ENCODE peak calls at places on chromosomes 3 and 15, in nine cellular contexts. M, S, X, F, P, R, U, I and G are unnamed samples. For H3K27me3, the result is how much of the 10 kb centered on the place peaks cover.

GRCh38 chr3:30702521-30703404 is 96.4 kb downstream of the TGFBR2 start:
- DNase-seq in M (no peak), S (no peak), X (no peak), F (no peak), P (no peak), R (no peak), U (no peak), I (no peak), G (no peak)

GRCh38 chr3:169227911-169228310 is 435.6 kb downstream of the MECOM start:
- DNase-seq in M (no peak), S (peak), X (no peak), F (no peak), P (no peak), R (no peak), U (no peak), I (no peak), G (no peak)

GRCh38 chr15:36234743-36235142 is 344.7 kb upstream of the CDIN1 start:
- DNase-seq in M (no peak), S (no peak), X (no peak), F (no peak), P (no peak), R (no peak), U (no peak), I (no peak), G (no peak)

GRCh38 chr3:83821526-83821925 is 1137.3 kb upstream of the CADM2 start:
- DNase-seq in M (no peak), S (no peak), X (no peak), F (no peak), P (no peak), R (no peak), U (no peak), I (no peak), G (no peak)

GRCh38 chr3:25442486-25442885 is 14.4 kb downstream of the RARB start:
- DNase-seq in M (no peak), S (no peak), X (no peak), F (no peak), P (no peak), R (no peak), U (no peak), I (no peak), G (no peak)

GRCh38 chr3:124812291-124813265 is 74.6 kb downstream of the ITGB5 start:
- DNase-seq in M (peak), S (no peak), X (peak), F (peak), P (peak), R (peak), U (no peak), I (no peak), G (no peak)

GRCh38 chr3:105805402-105805801 is 63.4 kb downstream of the CBLB start:
- DNase-seq in M (no peak), S (no peak), X (no peak), F (no peak), P (no peak), R (no peak), U (no peak), I (no peak), G (no peak)

GRCh38 chr3:112365035-112365434 is 32.1 kb downstream of the CD200 start:
- DNase-seq in M (no peak), S (no peak), X (no peak), F (no peak), P (no peak), R (no peak), U (no peak), I (no peak), G (no peak)

GRCh38 chr15:39966521-39966920 is 32.6 kb downstream of the EIF2AK4 start:
- DNase-seq in M (no peak), S (no peak), X (no peak), F (no peak), P (no peak), R (no peak), U (no peak), I (no peak), G (no peak)

GRCh38 chr3:187210555-187211327 is 13.5 kb downstream of the RTP1 start:
- DNase-seq in M (no peak), S (peak), X (no peak), F (no peak), P (no peak), R (no peak), U (no peak), I (no peak), G (no peak)

GRCh38 chr15:70029297-70029701 is 68.4 kb downstream of the TLE3 start:
- DNase-seq in M (no peak), S (no peak), X (no peak), F (no peak), P (no peak), R (no peak), U (peak), I (no peak), G (no peak)

GRCh38 chr3:29804044-29804443 is 523.2 kb downstream of the RBMS3 start:
- DNase-seq in M (no peak), S (no peak), X (no peak), F (no peak), P (no peak), R (no peak), U (no peak), I (no peak), G (no peak)

GRCh38 chr3:172808969-172809546 is 58.5 kb downstream of the ECT2 start:
- DNase-seq in M (no peak), S (peak), X (peak), F (no peak), P (no peak), R (no peak), U (no peak), I (no peak), G (no peak)

GRCh38 chr15:80615783-80616391 is 79.2 kb upstream of the ABHD17C start:
- DNase-seq in M (peak), S (no peak), X (peak), F (no peak), P (no peak), R (no peak), U (peak), I (no peak), G (no peak)

GRCh38 chr3:16374047-16375019 is 109.3 kb downstream of the OXNAD1 start:
- DNase-seq in M (no peak), S (no peak), X (no peak), F (no peak), P (no peak), R (no peak), U (no peak), I (no peak), G (no peak)

GRCh38 chr3:134309987-134310700 is 59.5 kb upstream of the RYK start:
- DNase-seq in M (no peak), S (no peak), X (no peak), F (no peak), P (no peak), R (no peak), U (no peak), I (no peak), G (no peak)

GRCh38 chr15:45704329-45705249 is 69.8 kb downstream of the SQOR start:
- DNase-seq in M (no peak), S (peak), X (no peak), F (peak), P (no peak), R (no peak), U (peak), I (peak), G (no peak)

GRCh38 chr3:47265725-47266480 is 16.7 kb downstream of the KIF9 start:
- DNase-seq in M (no peak), S (no peak), X (no peak), F (no peak), P (no peak), R (no peak), U (no peak), I (no peak), G (no peak)
- TF ChIP-seq CTCF in M (no peak), S (no peak), X (no peak), F (no peak), P (no peak), R (no peak), U (no peak), I (no peak), G (no peak)

DNA sequence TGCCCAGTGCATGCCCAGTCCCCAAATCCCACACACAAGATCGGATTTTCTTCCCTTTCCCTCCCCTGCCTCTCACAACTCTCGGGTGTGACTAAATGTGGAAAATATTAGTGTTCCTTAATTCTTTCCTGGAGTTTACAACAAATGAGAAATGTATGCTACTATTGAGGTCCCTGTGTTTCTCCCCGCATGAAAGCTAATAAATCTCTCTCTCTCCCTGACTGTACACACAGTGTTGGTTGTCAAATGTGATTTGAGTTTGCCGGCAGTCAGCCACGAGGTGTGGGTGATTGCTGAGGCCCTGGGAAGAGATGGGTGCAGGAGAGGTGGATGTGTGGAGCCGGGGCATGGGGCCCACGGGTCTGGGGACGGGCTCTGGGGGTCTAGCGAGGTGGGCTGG is 161.4 kb upstream of the IQSEC1 start:
- DNase-seq in M (no peak), S (no peak), X (no peak), F (no peak), P (no peak), R (no peak), U (no peak), I (no peak), G (no peak)
- H3K27ac ChIP-seq in M (no peak), S (no peak), X (no peak), F (no peak), P (no peak), R (no peak), U (no peak), I (no peak), G (no peak)

GRCh38 chr3:4698125-4698821 is 205.1 kb downstream of the ITPR1 start:
- DNase-seq in M (no peak), S (no peak), X (no peak), F (no peak), P (no peak), R (no peak), U (no peak), I (no peak), G (no peak)
- H3K27me3 ChIP-seq in M (under half), S (under half), X (under half), F (under half), P (under half), R (under half), U (under half), I (under half), G (under half)

DNA sequence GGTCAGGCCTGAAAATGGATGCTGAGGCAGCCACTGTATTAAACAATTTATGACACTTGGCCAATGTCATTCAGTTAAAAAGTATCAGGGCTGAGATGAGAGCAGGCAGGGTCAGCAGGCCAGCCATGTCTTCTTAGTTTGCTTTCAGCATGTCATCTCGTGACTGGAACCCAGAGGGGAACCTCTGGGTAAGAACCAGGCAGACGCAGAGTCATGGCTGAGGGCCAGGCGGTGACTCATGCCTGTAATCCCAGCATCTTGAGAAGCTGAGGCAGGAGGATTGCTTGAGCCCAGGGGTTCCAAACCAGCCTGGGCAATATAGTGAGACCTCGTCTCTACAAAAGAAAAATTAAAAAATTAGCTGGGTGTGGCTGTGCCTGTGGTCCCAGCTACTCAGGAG is 11.8 kb downstream of the BCL2L10 start:
- DNase-seq in M (peak), S (no peak), X (peak), F (peak), P (peak), R (peak), U (peak), I (no peak), G (no peak)
- TF ChIP-seq CTCF in M (no peak), S (no peak), X (no peak), F (no peak), P (no peak), R (no peak), U (no peak), I (no peak), G (no peak)

GRCh38 chr3:104628185-104628789 is 738.4 kb upstream of the ALCAM start:
- DNase-seq in M (no peak), S (peak), X (peak), F (no peak), P (no peak), R (no peak), U (no peak), I (no peak), G (no peak)
- H3K27ac ChIP-seq in M (no peak), S (no peak), X (no peak), F (no peak), P (no peak), R (no peak), U (no peak), I (no peak), G (no peak)

DNA sequence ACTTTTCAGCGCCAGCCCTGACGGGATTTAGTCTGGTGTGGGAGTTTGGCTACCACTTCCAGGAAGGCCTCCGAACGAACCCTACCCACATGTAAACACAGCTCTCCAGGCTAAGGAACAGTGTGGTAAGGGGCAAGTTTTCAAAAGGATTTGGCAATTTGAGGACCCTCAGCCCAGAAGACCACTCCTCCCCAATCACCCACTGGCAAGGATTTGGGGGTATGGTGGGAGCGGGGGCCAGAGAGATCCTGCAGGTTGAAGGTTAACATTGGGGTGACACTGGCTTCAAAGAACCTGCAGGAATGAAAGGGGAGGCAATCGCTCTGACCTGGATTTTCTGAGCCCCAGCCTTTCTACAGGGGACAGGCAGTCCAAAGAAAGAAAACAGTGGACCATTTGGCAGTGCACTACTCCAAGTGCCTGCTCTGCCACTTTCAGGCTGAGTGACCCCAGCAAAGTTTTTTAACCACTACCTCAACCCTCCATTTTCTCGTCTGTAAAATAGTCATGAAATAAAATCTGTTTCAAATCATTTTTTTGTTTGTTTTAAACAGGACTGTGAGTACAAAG is 34.5 kb downstream of the ZIC4 start:
- DNase-seq in M (no peak), S (no peak), X (no peak), F (no peak), P (no peak), R (no peak), U (no peak), I (no peak), G (no peak)
- H3K27me3 ChIP-seq in M (under half), S (half or more), X (half or more), F (under half), P (half or more), R (half or more), U (half or more), I (half or more), G (half or more)

DNA sequence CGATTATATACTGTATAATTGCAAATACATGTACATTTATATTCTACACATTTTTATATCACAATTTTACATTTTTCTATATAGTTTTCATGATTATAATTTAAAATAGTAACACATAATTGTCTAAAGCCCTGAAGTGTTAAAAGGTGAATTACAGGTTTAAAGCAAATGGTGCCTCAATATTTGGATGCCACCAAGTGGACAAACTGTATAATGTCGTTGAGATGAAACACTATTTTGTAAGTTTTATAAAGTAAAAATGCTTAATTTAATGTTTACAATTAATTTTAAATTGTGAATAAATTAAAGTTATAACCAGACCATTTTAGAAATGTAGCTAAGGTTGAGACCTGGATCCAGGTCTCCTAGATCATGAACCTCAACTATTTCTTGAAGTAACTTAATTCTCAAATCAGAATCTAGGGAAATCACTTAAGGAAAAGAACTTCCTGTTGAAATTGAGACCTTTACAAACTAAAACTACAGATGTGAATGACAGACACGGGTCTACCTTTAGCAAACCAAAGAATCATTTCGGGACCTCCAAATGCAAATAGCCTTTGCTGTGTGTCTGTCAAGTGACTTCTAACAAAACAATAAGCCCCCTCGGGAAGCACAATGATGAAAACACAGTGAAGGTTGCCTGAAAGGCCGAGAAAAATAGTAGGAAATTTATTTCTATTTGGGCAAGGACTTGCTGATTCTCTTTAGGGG is 37.8 kb downstream of the EHHADH start:
- DNase-seq in M (no peak), S (no peak), X (no peak), F (no peak), P (no peak), R (no peak), U (no peak), I (no peak), G (no peak)
- TF ChIP-seq CTCF in M (peak), S (peak), X (peak), F (peak), P (no peak), R (peak), U (peak), I (peak), G (peak)

GRCh38 chr3:31924628-31925270 is 56.3 kb downstream of the OSBPL10 start:
- DNase-seq in M (no peak), S (no peak), X (no peak), F (no peak), P (no peak), R (no peak), U (no peak), I (no peak), G (no peak)
- H3K27ac ChIP-seq in M (no peak), S (no peak), X (no peak), F (no peak), P (no peak), R (no peak), U (no peak), I (no peak), G (no peak)